ENCODE peak calls at places on chromosome 17, in four cellular contexts. E is stimulated activated naive CD8-positive, alpha-beta T cell treated with anti-CD3 and anti-CD28 coated beads, Interleukin-15, amount 100 ng/mL, for 72 hours; X is right lobe of liver; Z is body of pancreas. S is an unnamed sample.

GRCh38 chr17:55441544-55441943 is 19.9 kb upstream of the MMD start:
- ATAC-seq in E (peak), X (no peak), Z (no peak), S (no peak)

GRCh38 chr17:78803161-78803845 is 21.2 kb upstream of the CYTH1 start:
- ATAC-seq in E (no peak), X (no peak), Z (no peak), S (no peak)

GRCh38 chr17:57370583-57370982 is 114.3 kb downstream of the MSI2 start:
- ATAC-seq in E (no peak), X (no peak), Z (no peak), S (no peak)

GRCh38 chr17:43588664-43589435 is 42.7 kb upstream of the ETV4 start:
- ATAC-seq in E (no peak), X (no peak), Z (no peak), S (no peak)

GRCh38 chr17:49353607-49354006 is 8.4 kb downstream of the ZNF652 start:
- ATAC-seq in E (peak), X (peak), Z (no peak), S (no peak)

GRCh38 chr17:45123930-45124796 is 8.2 kb downstream of the PLCD3 start:
- ATAC-seq in E (peak), X (peak), Z (no peak), S (peak)

GRCh38 chr17:11240841-11241610 is at the start of gene SHISA6:
- ATAC-seq in E (no peak), X (no peak), Z (peak), S (peak)

GRCh38 chr17:81153340-81153803 is 11.9 kb upstream of the PVALEF start:
- ATAC-seq in E (no peak), X (no peak), Z (no peak), S (peak)

GRCh38 chr17:82003411-82004381 is 19.0 kb downstream of the CENPX start:
- ATAC-seq in E (no peak), X (peak), Z (peak), S (no peak)

GRCh38 chr17:510223-510917 is 157.8 kb upstream of the RPH3AL start:
- ATAC-seq in E (no peak), X (no peak), Z (no peak), S (no peak)